ENCODE peak calls at places on chromosomes 16 and 17, in five cellular contexts. K, E, A, U and T are unnamed samples.
A peak's percentile ranks its signal among the peaks of the same experiment; 100 is the strongest.

GRCh38 chr17:35372846-35373531 is 432 bp downstream of the SLFN11 start:
- DNase-seq in A (no peak), U (peak; percentile 21), E (no peak), K (peak; percentile 54), T (no peak)

GRCh38 chr17:75262112-75262606 is 480 bp downstream of the MRPS7 start:
- DNase-seq in K (no peak), U (peak; percentile 48), A (no peak), E (peak; percentile 35), T (peak; percentile 42)

GRCh38 chr16:79415983-79416641 is 184.4 kb downstream of the MAF start:
- DNase-seq in K (peak; percentile 31), A (no peak), E (no peak), U (no peak), T (no peak)

GRCh38 chr17:67294451-67295199 is 49.6 kb upstream of the HELZ start:
- DNase-seq in E (no peak), U (no peak), A (no peak), K (no peak), T (no peak)

GRCh38 chr16:16996830-16997229 is 473.9 kb downstream of the XYLT1 start:
- DNase-seq in K (no peak), E (peak; percentile 5), A (no peak), U (no peak), T (no peak)

GRCh38 chr17:64778367-64779290 is 116.5 kb upstream of the SMURF2 start:
- DNase-seq in K (no peak), U (peak; percentile 31), A (peak; percentile 42), E (peak; percentile 32), T (no peak)

GRCh38 chr17:82391496-82392066 is 20.0 kb downstream of the UTS2R start:
- DNase-seq in E (no peak), U (no peak), K (no peak), A (no peak), T (no peak)

GRCh38 chr16:82769845-82770244 is 143.1 kb downstream of the CDH13 start:
- DNase-seq in A (no peak), E (no peak), U (no peak), K (no peak), T (no peak)

GRCh38 chr17:81716674-81716996 is 4.6 kb downstream of the SLC25A10 start:
- DNase-seq in K (no peak), E (no peak), A (no peak), U (no peak), T (no peak)

GRCh38 chr17:6346986-6347385 is 87.9 kb downstream of the AIPL1 start:
- DNase-seq in E (no peak), U (no peak), K (no peak), A (no peak), T (no peak)

GRCh38 chr17:68047153-68047846 is 11.8 kb downstream of the KPNA2 start:
- DNase-seq in U (no peak), A (no peak), K (no peak), E (no peak), T (no peak)

GRCh38 chr17:75010683-75011406 is 1.6 kb upstream of the MRPL58 start:
- DNase-seq in E (no peak), A (peak; percentile 51), U (no peak), K (peak; percentile 27), T (peak; percentile 73)

GRCh38 chr17:44159519-44160210 is 10.8 kb upstream of the ASB16 start:
- DNase-seq in K (no peak), U (no peak), E (peak; percentile 23), A (no peak), T (peak; percentile 97)

GRCh38 chr16:77692612-77693011 is 29.7 kb upstream of the NUDT7 start:
- DNase-seq in U (no peak), K (no peak), E (no peak), A (no peak), T (no peak)

GRCh38 chr17:413706-414440 is 61.3 kb upstream of the RPH3AL start:
- DNase-seq in E (no peak), U (no peak), A (no peak), K (peak; percentile 35), T (no peak)

GRCh38 chr16:4700997-4701743 is 7.8 kb downstream of the NUDT16L1 start:
- DNase-seq in U (no peak), A (no peak), K (no peak), E (no peak), T (no peak)

GRCh38 chr17:9839433-9839832 is 13.7 kb downstream of the GLP2R start:
- DNase-seq in U (no peak), K (no peak), E (no peak), A (no peak), T (peak; percentile 49)

GRCh38 chr16:58678716-58679115 is 5.9 kb downstream of the SLC38A7 start:
- DNase-seq in K (no peak), E (no peak), U (peak; percentile 53), A (peak; percentile 69), T (peak; percentile 43)

GRCh38 chr17:57665696-57666095 is 79.4 kb downstream of the CCDC182 start:
- DNase-seq in K (peak; percentile 7), A (no peak), E (no peak), U (no peak), T (no peak)

GRCh38 chr16:3118204-3118790 is 5.9 kb downstream of the ZNF205 start:
- DNase-seq in A (no peak), E (no peak), U (no peak), K (no peak), T (no peak)

GRCh38 chr17:1158879-1159278 is 20.9 kb downstream of the ABR start:
- DNase-seq in K (no peak), A (no peak), U (peak; percentile 67), E (no peak), T (peak; percentile 21)

GRCh38 chr17:57552114-57552601 is 192.9 kb downstream of the CCDC182 start:
- DNase-seq in A (peak; percentile 32), U (no peak), K (peak; percentile 50), E (peak; percentile 48), T (peak; percentile 88)

GRCh38 chr16:83722501-83723183 is 85.1 kb upstream of the HSBP1 start:
- DNase-seq in K (no peak), U (no peak), E (no peak), A (no peak), T (no peak)

GRCh38 chr17:82670661-82671060 is 22.4 kb upstream of the WDR45B start:
- DNase-seq in A (no peak), U (no peak), E (no peak), K (no peak), T (no peak)